ENCODE peak calls at places on chromosomes 12 and 14, in nine cellular contexts. One of them, this sample, is unnamed.

GRCh38 chr12:104181313-104181712 is 34.3 kb upstream of the TXNRD1 start:
- DNase-seq in HFFc6: peak; percentile 25
- DNase-seq in HCT116: no peak
- DNase-seq in thyroid gland: peak; percentile 13
- DNase-seq in HFF-Myc: no peak
- DNase-seq in WTC11: no peak
- DNase-seq in AG04450: no peak
- DNase-seq in MM.1S: no peak
- DNase-seq in omental fat pad: no peak
- DNase-seq in this sample: no peak

GRCh38 chr14:65303902-65304222 is 108.7 kb upstream of the FUT8 start:
- DNase-seq in HCT116: no peak
- DNase-seq in MM.1S: no peak
- DNase-seq in HFF-Myc: no peak
- DNase-seq in thyroid gland: no peak
- DNase-seq in HFFc6: no peak
- DNase-seq in AG04450: no peak
- DNase-seq in WTC11: no peak
- DNase-seq in omental fat pad: no peak
- DNase-seq in this sample: no peak

GRCh38 chr14:25615174-25615573 is 565.2 kb upstream of the STXBP6 start:
- DNase-seq in HFF-Myc: no peak
- DNase-seq in thyroid gland: no peak
- DNase-seq in HFFc6: no peak
- DNase-seq in MM.1S: no peak
- DNase-seq in WTC11: no peak
- DNase-seq in HCT116: no peak
- DNase-seq in AG04450: no peak
- DNase-seq in omental fat pad: no peak
- DNase-seq in this sample: no peak

GRCh38 chr14:73290279-73290678 is 53.0 kb downstream of the PAPLN start:
- DNase-seq in HCT116: no peak
- DNase-seq in HFF-Myc: no peak
- DNase-seq in AG04450: no peak
- DNase-seq in HFFc6: no peak
- DNase-seq in WTC11: no peak
- DNase-seq in thyroid gland: no peak
- DNase-seq in omental fat pad: no peak
- DNase-seq in MM.1S: no peak
- DNase-seq in this sample: no peak

GRCh38 chr14:28596336-28596735 is 170.3 kb upstream of the FOXG1 start:
- DNase-seq in HCT116: no peak
- DNase-seq in omental fat pad: no peak
- DNase-seq in thyroid gland: no peak
- DNase-seq in HFFc6: no peak
- DNase-seq in AG04450: no peak
- DNase-seq in MM.1S: no peak
- DNase-seq in WTC11: no peak
- DNase-seq in HFF-Myc: no peak
- DNase-seq in this sample: no peak

GRCh38 chr12:21879312-21879711 is 61.9 kb downstream of the ABCC9 start:
- DNase-seq in HFFc6: no peak
- DNase-seq in HFF-Myc: no peak
- DNase-seq in thyroid gland: no peak
- DNase-seq in omental fat pad: no peak
- DNase-seq in WTC11: no peak
- DNase-seq in AG04450: no peak
- DNase-seq in HCT116: no peak
- DNase-seq in MM.1S: no peak
- DNase-seq in this sample: no peak

GRCh38 chr14:84085493-84085892 is 1444.5 kb upstream of the FLRT2 start:
- DNase-seq in AG04450: no peak
- DNase-seq in HCT116: no peak
- DNase-seq in HFF-Myc: no peak
- DNase-seq in MM.1S: no peak
- DNase-seq in omental fat pad: no peak
- DNase-seq in WTC11: no peak
- DNase-seq in thyroid gland: no peak
- DNase-seq in HFFc6: no peak
- DNase-seq in this sample: no peak

GRCh38 chr12:46553266-46553665 is 180.7 kb upstream of the SLC38A2 start:
- DNase-seq in thyroid gland: no peak
- DNase-seq in AG04450: no peak
- DNase-seq in HFF-Myc: no peak
- DNase-seq in omental fat pad: no peak
- DNase-seq in MM.1S: no peak
- DNase-seq in WTC11: no peak
- DNase-seq in HCT116: peak; percentile 96
- DNase-seq in HFFc6: peak; percentile 59
- DNase-seq in this sample: no peak

GRCh38 chr12:109880049-109880931 is at the start of gene GLTP:
- DNase-seq in thyroid gland: peak; percentile 88
- DNase-seq in AG04450: no peak
- DNase-seq in omental fat pad: peak; percentile 42
- DNase-seq in MM.1S: peak; percentile 76
- DNase-seq in HFF-Myc: no peak
- DNase-seq in WTC11: peak; percentile 87
- DNase-seq in HFFc6: peak; percentile 62
- DNase-seq in HCT116: peak; percentile 45
- DNase-seq in this sample: peak; percentile 90

GRCh38 chr14:93285048-93285447 is 47.8 kb downstream of the BTBD7 start:
- DNase-seq in MM.1S: no peak
- DNase-seq in omental fat pad: no peak
- DNase-seq in thyroid gland: no peak
- DNase-seq in HFF-Myc: no peak
- DNase-seq in HFFc6: no peak
- DNase-seq in WTC11: no peak
- DNase-seq in AG04450: no peak
- DNase-seq in HCT116: no peak
- DNase-seq in this sample: no peak

GRCh38 chr12:1936406-1937320 is 18.2 kb upstream of the CACNA2D4 start:
- DNase-seq in AG04450: peak; percentile 27
- DNase-seq in thyroid gland: peak; percentile 92
- DNase-seq in HCT116: no peak
- DNase-seq in HFF-Myc: no peak
- DNase-seq in MM.1S: no peak
- DNase-seq in HFFc6: peak; percentile 52
- DNase-seq in WTC11: no peak
- DNase-seq in omental fat pad: no peak
- DNase-seq in this sample: no peak

GRCh38 chr14:26841920-26842741 is 244.3 kb upstream of the NOVA1 start:
- DNase-seq in omental fat pad: peak; percentile 49
- DNase-seq in HFFc6: peak; percentile 39
- DNase-seq in HFF-Myc: peak; percentile 99
- DNase-seq in MM.1S: no peak
- DNase-seq in HCT116: no peak
- DNase-seq in thyroid gland: peak; percentile 72
- DNase-seq in WTC11: no peak
- DNase-seq in AG04450: peak; percentile 0
- DNase-seq in this sample: no peak

GRCh38 chr12:78866518-78866917 is 1.9 kb downstream of the SYT1 start:
- DNase-seq in omental fat pad: no peak
- DNase-seq in MM.1S: no peak
- DNase-seq in WTC11: no peak
- DNase-seq in HFF-Myc: no peak
- DNase-seq in thyroid gland: no peak
- DNase-seq in HFFc6: no peak
- DNase-seq in AG04450: no peak
- DNase-seq in HCT116: no peak
- DNase-seq in this sample: no peak

GRCh38 chr14:101601603-101602465 is 40.5 kb downstream of the DIO3 start:
- DNase-seq in HCT116: no peak
- DNase-seq in omental fat pad: no peak
- DNase-seq in HFFc6: no peak
- DNase-seq in AG04450: no peak
- DNase-seq in thyroid gland: no peak
- DNase-seq in HFF-Myc: no peak
- DNase-seq in WTC11: no peak
- DNase-seq in MM.1S: no peak
- DNase-seq in this sample: no peak

GRCh38 chr14:54211562-54212308 is 185.1 kb upstream of the CDKN3 start:
- DNase-seq in WTC11: no peak
- DNase-seq in MM.1S: no peak
- DNase-seq in HFFc6: peak; percentile 85
- DNase-seq in omental fat pad: no peak
- DNase-seq in AG04450: no peak
- DNase-seq in thyroid gland: no peak
- DNase-seq in HCT116: peak; percentile 64
- DNase-seq in HFF-Myc: no peak
- DNase-seq in this sample: no peak

GRCh38 chr12:25979563-25979962 is 21.1 kb downstream of the RASSF8 start:
- DNase-seq in AG04450: no peak
- DNase-seq in thyroid gland: no peak
- DNase-seq in HFF-Myc: no peak
- DNase-seq in omental fat pad: no peak
- DNase-seq in MM.1S: no peak
- DNase-seq in WTC11: no peak
- DNase-seq in HCT116: no peak
- DNase-seq in HFFc6: peak; percentile 28
- DNase-seq in this sample: no peak

GRCh38 chr12:78641837-78642423 is 222.6 kb upstream of the SYT1 start:
- DNase-seq in WTC11: no peak
- DNase-seq in AG04450: no peak
- DNase-seq in HFF-Myc: no peak
- DNase-seq in HFFc6: peak; percentile 5
- DNase-seq in MM.1S: no peak
- DNase-seq in omental fat pad: no peak
- DNase-seq in thyroid gland: no peak
- DNase-seq in HCT116: peak; percentile 0
- DNase-seq in this sample: no peak

GRCh38 chr12:71947645-71948105 is 9.0 kb downstream of the TPH2 start:
- DNase-seq in omental fat pad: no peak
- DNase-seq in thyroid gland: peak; percentile 82
- DNase-seq in HCT116: no peak
- DNase-seq in MM.1S: no peak
- DNase-seq in WTC11: peak; percentile 71
- DNase-seq in HFFc6: peak; percentile 48
- DNase-seq in AG04450: peak; percentile 46
- DNase-seq in HFF-Myc: no peak
- DNase-seq in this sample: peak; percentile 33

GRCh38 chr14:61764342-61765122 is 2.3 kb downstream of the SNAPC1 start:
- DNase-seq in HFF-Myc: no peak
- DNase-seq in HFFc6: no peak
- DNase-seq in MM.1S: no peak
- DNase-seq in thyroid gland: no peak
- DNase-seq in WTC11: no peak
- DNase-seq in HCT116: no peak
- DNase-seq in AG04450: no peak
- DNase-seq in omental fat pad: no peak
- DNase-seq in this sample: no peak

GRCh38 chr12:92519284-92519683 is 183.5 kb upstream of the PLEKHG7 start:
- DNase-seq in MM.1S: no peak
- DNase-seq in HFFc6: no peak
- DNase-seq in thyroid gland: no peak
- DNase-seq in omental fat pad: no peak
- DNase-seq in HCT116: no peak
- DNase-seq in WTC11: no peak
- DNase-seq in HFF-Myc: no peak
- DNase-seq in AG04450: no peak
- DNase-seq in this sample: no peak

GRCh38 chr12:92570056-92570753 is 132.6 kb upstream of the PLEKHG7 start:
- DNase-seq in MM.1S: peak; percentile 87
- DNase-seq in thyroid gland: peak; percentile 57
- DNase-seq in WTC11: peak; percentile 28
- DNase-seq in AG04450: peak; percentile 77
- DNase-seq in HCT116: peak; percentile 75
- DNase-seq in HFF-Myc: peak; percentile 79
- DNase-seq in HFFc6: peak; percentile 69
- DNase-seq in omental fat pad: no peak
- DNase-seq in this sample: peak; percentile 25

GRCh38 chr12:68067762-68068376 is 78.6 kb downstream of the IFNG-AS1 start:
- DNase-seq in omental fat pad: no peak
- DNase-seq in MM.1S: no peak
- DNase-seq in thyroid gland: no peak
- DNase-seq in HFFc6: no peak
- DNase-seq in AG04450: no peak
- DNase-seq in WTC11: no peak
- DNase-seq in HFF-Myc: no peak
- DNase-seq in HCT116: peak; percentile 6
- DNase-seq in this sample: no peak

GRCh38 chr14:74595006-74595735 is 16.9 kb downstream of the LTBP2 start:
- DNase-seq in omental fat pad: no peak
- DNase-seq in HCT116: no peak
- DNase-seq in MM.1S: no peak
- DNase-seq in HFFc6: no peak
- DNase-seq in HFF-Myc: no peak
- DNase-seq in AG04450: no peak
- DNase-seq in WTC11: no peak
- DNase-seq in thyroid gland: peak; percentile 49
- DNase-seq in this sample: no peak

GRCh38 chr14:104157303-104157928 is 19.0 kb downstream of the KIF26A start:
- DNase-seq in HFF-Myc: no peak
- DNase-seq in HFFc6: no peak
- DNase-seq in WTC11: peak; percentile 45
- DNase-seq in thyroid gland: no peak
- DNase-seq in omental fat pad: no peak
- DNase-seq in MM.1S: no peak
- DNase-seq in AG04450: no peak
- DNase-seq in HCT116: no peak
- DNase-seq in this sample: peak; percentile 55
- TF ChIP-seq CTCF in HFF-Myc: peak; percentile 7
- TF ChIP-seq CTCF in HFFc6: no peak
- TF ChIP-seq CTCF in WTC11: no peak
- TF ChIP-seq CTCF in thyroid gland: no peak
- TF ChIP-seq CTCF in omental fat pad: no peak
- TF ChIP-seq CTCF in MM.1S: no peak
- TF ChIP-seq CTCF in AG04450: no peak
- TF ChIP-seq CTCF in HCT116: no peak
- TF ChIP-seq CTCF in this sample: no peak

GRCh38 chr12:113316155-113316554 is 18.8 kb downstream of the SLC8B1 start:
- DNase-seq in HFF-Myc: no peak
- DNase-seq in HFFc6: no peak
- DNase-seq in WTC11: no peak
- DNase-seq in MM.1S: no peak
- DNase-seq in AG04450: no peak
- DNase-seq in HCT116: no peak
- DNase-seq in omental fat pad: no peak
- DNase-seq in thyroid gland: no peak
- DNase-seq in this sample: no peak
- TF ChIP-seq CTCF in HFF-Myc: no peak
- TF ChIP-seq CTCF in HFFc6: peak; percentile 53
- TF ChIP-seq CTCF in WTC11: no peak
- TF ChIP-seq CTCF in MM.1S: no peak
- TF ChIP-seq CTCF in AG04450: peak; percentile 13
- TF ChIP-seq CTCF in HCT116: no peak
- TF ChIP-seq CTCF in omental fat pad: no peak
- TF ChIP-seq CTCF in thyroid gland: no peak
- TF ChIP-seq CTCF in this sample: no peak

GRCh38 chr12:3200779-3201738 is 123.9 kb downstream of the TSPAN9 start:
- DNase-seq in HFFc6: no peak
- DNase-seq in omental fat pad: no peak
- DNase-seq in AG04450: no peak
- DNase-seq in thyroid gland: peak; percentile 20
- DNase-seq in MM.1S: no peak
- DNase-seq in WTC11: peak; percentile 25
- DNase-seq in HCT116: no peak
- DNase-seq in HFF-Myc: no peak
- DNase-seq in this sample: peak; percentile 39
- TF ChIP-seq CTCF in HFFc6: no peak
- TF ChIP-seq CTCF in omental fat pad: no peak
- TF ChIP-seq CTCF in AG04450: no peak
- TF ChIP-seq CTCF in thyroid gland: no peak
- TF ChIP-seq CTCF in MM.1S: no peak
- TF ChIP-seq CTCF in WTC11: no peak
- TF ChIP-seq CTCF in HCT116: no peak
- TF ChIP-seq CTCF in HFF-Myc: no peak
- TF ChIP-seq CTCF in this sample: no peak

GRCh38 chr12:132075026-132075713 is 68.9 kb downstream of the DDX51 start:
- DNase-seq in WTC11: peak; percentile 51
- DNase-seq in HCT116: no peak
- DNase-seq in omental fat pad: no peak
- DNase-seq in HFFc6: no peak
- DNase-seq in AG04450: no peak
- DNase-seq in thyroid gland: no peak
- DNase-seq in HFF-Myc: no peak
- DNase-seq in MM.1S: no peak
- DNase-seq in this sample: no peak
- TF ChIP-seq CTCF in WTC11: peak; percentile 24
- TF ChIP-seq CTCF in HCT116: no peak
- TF ChIP-seq CTCF in omental fat pad: no peak
- TF ChIP-seq CTCF in HFFc6: peak; percentile 70
- TF ChIP-seq CTCF in AG04450: peak; percentile 44
- TF ChIP-seq CTCF in thyroid gland: no peak
- TF ChIP-seq CTCF in HFF-Myc: peak; percentile 34
- TF ChIP-seq CTCF in MM.1S: no peak
- TF ChIP-seq CTCF in this sample: peak; percentile 23